ENCODE peak calls at places on chromosomes 12 and 14, in ten cellular contexts. H is colonic mucosa; O is NCI-H2081; R is stimulated activated CD4-positive, alpha-beta T cell treated with anti-CD3 and anti-CD28 coated beads, TNF-alpha, amount 100 ng/mL, for 4 hours; G is AG09319; U is ELF-1; S is activated T-helper 9 cell treated with anti-CD3 and anti-CD28 coated beads, Interleukin-2, amount 50 U/mL, for 16 hours; J is M059J; A is HuH-7.5; E is AG04450. D is an unnamed sample.

GRCh38 chr14:90396342-90397339 is at the start of gene CALM1:
- DNase-seq in A (peak), U (peak), S (peak), O (peak), H (peak), J (peak), R (peak), G (peak), E (peak), D (peak)

GRCh38 chr14:67575684-67576083 is 24.4 kb downstream of the PIGH start:
- DNase-seq in E (no peak), J (peak), O (no peak), A (no peak), S (no peak), R (no peak), G (no peak), U (no peak), H (no peak), D (no peak)

GRCh38 chr14:55713496-55713895 is 133.5 kb downstream of the KTN1 start:
- DNase-seq in H (no peak), O (no peak), J (no peak), U (no peak), R (no peak), S (no peak), A (no peak), E (no peak), G (no peak), D (no peak)

GRCh38 chr14:103716899-103717411 is 1.3 kb downstream of the ZFYVE21 start:
- DNase-seq in E (no peak), R (no peak), S (no peak), J (no peak), A (no peak), U (peak), G (no peak), O (no peak), H (no peak), D (peak)

GRCh38 chr12:52246720-52247621 is 13.9 kb downstream of the KRT7 start:
- DNase-seq in J (peak), O (peak), S (no peak), A (no peak), G (no peak), U (no peak), E (no peak), H (peak), R (no peak), D (peak)

GRCh38 chr12:94204647-94205247 is 56.4 kb downstream of the PLXNC1 start:
- DNase-seq in S (no peak), H (no peak), O (no peak), J (no peak), U (no peak), G (no peak), A (no peak), R (no peak), E (no peak), D (no peak)

GRCh38 chr12:20439634-20440033 is 71.3 kb downstream of the PDE3A start:
- DNase-seq in E (no peak), O (no peak), U (no peak), R (no peak), G (no peak), A (no peak), J (no peak), S (no peak), H (no peak), D (no peak)

GRCh38 chr14:68951800-68952540 is 27.1 kb downstream of the ACTN1 start:
- DNase-seq in H (no peak), E (no peak), R (no peak), G (no peak), J (no peak), S (no peak), A (no peak), U (no peak), O (no peak), D (no peak)

GRCh38 chr14:65019944-65020566 is 33.4 kb downstream of the FNTB start:
- DNase-seq in G (peak), A (peak), U (peak), O (peak), H (peak), R (no peak), J (peak), E (peak), S (no peak), D (peak)

GRCh38 chr12:89280833-89281533 is 71.3 kb downstream of the DUSP6 start:
- DNase-seq in A (no peak), R (no peak), S (no peak), E (no peak), H (no peak), O (peak), G (no peak), U (peak), J (no peak), D (peak)

D was measured in small intestine.